ENCODE peak calls at places on chromosomes 2 and 18, in four cellular contexts. T is cardiac muscle cell; G is stomach; X is effector memory CD4-positive, alpha-beta T cell. C is an unnamed sample. For H3K4me1, the result is how much of the 10 kb centered on the place peaks cover.

GRCh38 chr2:27489118-27489497 is 435 bp downstream of the IFT172 start:
- DNase-seq in X (no peak), G (no peak), T (peak), C (peak)

GRCh38 chr2:44598731-44599529 is 237.2 kb downstream of the CAMKMT start:
- DNase-seq in T (no peak), X (no peak), G (no peak), C (no peak)

GRCh38 chr2:7044253-7045250 is 127.3 kb downstream of the RNF144A start:
- DNase-seq in T (peak), X (peak), G (peak), C (peak)

GRCh38 chr2:106107509-106108131 is 86.5 kb downstream of the UXS1 start:
- DNase-seq in G (no peak), T (no peak), X (no peak), C (peak)

GRCh38 chr18:59719533-59720325 is 22.5 kb upstream of the CCBE1 start:
- DNase-seq in T (peak), X (no peak), G (no peak), C (no peak)

GRCh38 chr2:108906403-108907077 is 82.5 kb downstream of the EDAR start:
- DNase-seq in T (no peak), X (no peak), G (no peak), C (no peak)

GRCh38 chr18:58362027-58362575 is 266.8 kb downstream of the ALPK2 start:
- DNase-seq in T (peak), G (no peak), X (no peak), C (no peak)

GRCh38 chr2:121239969-121240368 is 45.0 kb downstream of the TFCP2L1 start:
- DNase-seq in G (no peak), T (no peak), X (no peak), C (no peak)

GRCh38 chr18:43571078-43571689 is 293.9 kb upstream of the SYT4 start:
- DNase-seq in T (peak), G (peak), X (no peak), C (peak)

GRCh38 chr2:114259389-114259788 is 183.1 kb upstream of the DPP10 start:
- DNase-seq in G (no peak), X (no peak), T (no peak), C (no peak)

GRCh38 chr2:174080672-174081121 is 115.5 kb upstream of the SP3 start:
- DNase-seq in G (no peak), T (peak), X (no peak), C (no peak)

GRCh38 chr2:39649491-39649890 is 16.2 kb upstream of the TMEM178A start:
- DNase-seq in X (no peak), T (no peak), G (no peak), C (no peak)

GRCh38 chr2:164677271-164677670 is 56.0 kb upstream of the GRB14 start:
- DNase-seq in T (no peak), X (no peak), G (no peak), C (no peak)

GRCh38 chr2:26892916-26893524 is 45.1 kb downstream of the DPYSL5 start:
- DNase-seq in G (no peak), T (no peak), X (no peak), C (no peak)

GRCh38 chr2:43217228-43218220 is 8.9 kb downstream of the ZFP36L2 start:
- DNase-seq in T (no peak), X (no peak), G (no peak), C (no peak)

GRCh38 chr2:40666438-40666837 is 214.5 kb upstream of the SLC8A1 start:
- DNase-seq in T (no peak), G (no peak), X (no peak), C (no peak)

GRCh38 chr18:67553471-67553870 is 37.0 kb upstream of the DSEL start:
- DNase-seq in X (no peak), T (no peak), G (no peak), C (no peak)

GRCh38 chr2:3766824-3767223 is 63.4 kb downstream of the DCDC2C start:
- DNase-seq in X (no peak), T (no peak), G (no peak), C (no peak)

GRCh38 chr2:37489536-37489935 is 145.1 kb downstream of the QPCT start:
- DNase-seq in T (no peak), G (no peak), X (no peak), C (no peak)
- H3K4me3 ChIP-seq in T (no peak), G (no peak), X (no peak), C (no peak)

DNA sequence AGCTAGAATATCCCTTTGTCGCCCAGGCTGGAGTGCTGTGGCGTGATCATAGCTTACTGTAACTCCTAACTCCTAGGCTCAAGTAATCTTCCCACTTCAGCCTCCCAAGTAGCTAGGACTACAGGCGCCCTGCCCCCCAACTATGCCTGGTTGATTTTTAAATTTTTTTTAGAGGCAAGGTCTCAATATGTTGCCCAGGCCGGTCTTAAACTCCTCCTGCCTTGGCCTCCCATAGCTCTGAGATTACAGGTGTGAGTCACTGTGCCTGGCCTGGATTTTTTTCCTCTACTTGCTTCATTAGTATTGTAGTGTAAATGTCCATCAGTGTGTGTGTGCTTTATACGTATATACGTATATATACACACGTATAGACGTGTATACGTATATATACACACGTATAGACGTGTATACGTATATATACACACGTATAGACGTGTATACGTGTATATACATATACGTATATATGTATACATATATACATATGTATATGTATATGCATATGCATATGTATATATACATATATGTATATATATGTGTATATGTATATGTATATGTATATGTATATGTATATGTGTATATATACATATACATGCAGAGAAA is 124.4 kb downstream of the DIS3L2 start:
- DNase-seq in T (peak), G (no peak), X (no peak), C (no peak)
- H3K27ac ChIP-seq in T (no peak), G (no peak), X (no peak), C (no peak)

GRCh38 chr2:217941886-217942728 is 60.7 kb downstream of the TNS1 start:
- DNase-seq in X (no peak), T (no peak), G (no peak), C (no peak)

GRCh38 chr2:217941339-217941738 is 61.5 kb downstream of the TNS1 start:
- DNase-seq in G (no peak), T (no peak), X (no peak), C (no peak)

GRCh38 chr2:217939220-217939619 is 63.6 kb downstream of the TNS1 start:
- DNase-seq in G (no peak), X (no peak), T (no peak), C (no peak)

GRCh38 chr2:217939629-217940245 is 63.1 kb downstream of the TNS1 start:
- DNase-seq in G (no peak), T (no peak), X (no peak), C (no peak)

DNA sequence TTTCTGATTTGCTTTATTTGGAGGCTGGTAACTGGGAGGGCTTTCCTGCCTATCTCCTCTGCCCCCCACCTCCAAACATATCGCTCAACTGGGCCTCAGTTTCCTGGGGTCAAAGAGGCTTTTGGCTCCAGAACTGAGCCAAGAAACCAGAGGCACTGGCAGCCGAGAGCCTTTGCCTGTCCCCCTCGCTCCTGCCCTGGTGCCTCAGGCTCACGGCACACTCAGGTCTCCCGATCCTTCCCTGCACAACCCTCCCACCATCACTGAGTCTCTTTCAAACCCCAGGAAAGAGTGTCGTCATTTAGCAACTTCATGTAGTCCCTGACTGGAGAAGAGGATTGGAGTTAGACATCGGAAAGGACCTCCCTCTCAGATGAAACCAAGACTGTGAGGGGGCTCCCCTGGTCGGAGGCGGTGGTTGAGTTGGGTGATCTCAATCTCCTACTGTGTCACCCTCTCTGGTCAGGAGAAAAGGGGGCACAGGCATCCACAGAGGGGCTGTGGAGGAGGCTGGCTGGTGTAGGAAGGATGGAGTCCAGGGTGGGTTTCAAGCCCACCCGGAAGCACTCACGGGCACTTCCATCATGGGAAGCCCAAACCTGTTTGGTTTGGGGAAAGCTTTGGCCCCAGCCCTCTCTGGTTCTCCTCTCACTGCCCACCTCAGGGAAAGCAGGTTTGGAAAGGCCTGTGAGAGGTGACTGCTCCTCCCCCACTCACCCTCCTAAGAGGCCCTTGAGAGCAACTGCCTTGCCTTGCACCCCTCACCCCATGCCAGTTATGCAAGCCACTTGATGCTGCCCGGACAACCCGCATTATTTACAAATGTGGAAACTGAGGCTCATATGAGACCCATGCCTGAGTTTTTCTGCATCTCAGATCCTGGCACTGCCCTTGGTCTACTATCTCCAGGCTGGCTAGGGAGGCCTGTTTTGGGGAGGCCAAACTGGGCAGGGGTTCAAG is 62.3 kb downstream of the TNS1 start:
- DNase-seq in X (no peak), T (no peak), G (no peak), C (no peak)
- H3K4me1 ChIP-seq in X (under half), T (half or more), G (half or more), C (under half)

GRCh38 chr18:22320155-22320554 is 97.6 kb downstream of the CTAGE1 start:
- DNase-seq in X (no peak), T (no peak), G (no peak), C (no peak)

GRCh38 chr18:22325396-22325795 is 92.3 kb downstream of the CTAGE1 start:
- DNase-seq in T (no peak), X (no peak), G (no peak), C (no peak)

GRCh38 chr18:22322251-22322691 is 95.4 kb downstream of the CTAGE1 start:
- DNase-seq in X (no peak), G (no peak), T (peak), C (no peak)

GRCh38 chr18:22320736-22321135 is 97.0 kb downstream of the CTAGE1 start:
- DNase-seq in T (peak), X (no peak), G (no peak), C (no peak)

GRCh38 chr18:22324191-22325131 is 93.3 kb downstream of the CTAGE1 start:
- DNase-seq in G (peak), T (peak), X (no peak), C (no peak)
- H3K4me3 ChIP-seq in G (peak), T (no peak), X (no peak), C (no peak)

GRCh38 chr2:228767196-228767595 is 503.9 kb downstream of the PID1 start:
- DNase-seq in G (no peak), X (no peak), T (peak), C (no peak)
- H3K27ac ChIP-seq in G (no peak), X (no peak), T (no peak), C (no peak)

DNA sequence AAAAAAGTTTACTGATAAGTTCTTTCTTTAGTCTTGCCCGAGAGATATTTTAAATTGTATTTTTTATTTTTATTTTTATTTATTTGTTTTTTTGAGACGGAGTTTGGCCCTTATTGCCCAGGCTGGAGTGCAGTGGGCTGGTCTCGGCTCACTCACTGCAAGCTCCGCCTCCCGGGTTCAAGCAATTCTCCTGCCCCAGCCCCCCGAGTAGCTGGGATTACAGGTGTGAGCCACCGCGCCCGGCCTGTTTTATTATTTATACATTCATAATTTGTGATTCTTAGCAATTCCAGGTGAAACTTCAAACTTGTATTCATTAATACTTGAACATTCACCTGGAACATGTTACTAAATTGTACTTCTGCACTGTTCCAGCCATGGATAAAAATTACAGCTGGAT is 2.9 kb downstream of the CREB1 start:
- DNase-seq in G (no peak), T (no peak), X (no peak), C (no peak)
- H3K4me1 ChIP-seq in G (half or more), T (under half), X (under half), C (half or more)